ENCODE peak calls at places on chromosomes 3 and 15, in five cellular contexts. R is heart right ventricle; V is effector memory CD4-positive, alpha-beta T cell; P is HCT116; A is left lung. K is an unnamed sample.
A peak's percentile ranks its signal among the peaks of the same experiment; 100 is the strongest.

GRCh38 chr3:121529308-121529707 is 16.5 kb downstream of the POLQ start:
- DNase-seq in A (no peak), P (no peak), V (no peak), R (no peak), K (no peak)

GRCh38 chr3:46947981-46948791 is 28.4 kb downstream of the CCDC12 start:
- DNase-seq in P (peak; percentile 64), R (no peak), A (peak; percentile 81), V (peak; percentile 79), K (no peak)

GRCh38 chr3:178385280-178385952 is 150.8 kb upstream of the KCNMB2 start:
- DNase-seq in V (no peak), A (no peak), R (no peak), P (peak; percentile 3), K (peak; percentile 32)

GRCh38 chr3:139493826-139494385 is 17.6 kb upstream of the RBP2 start:
- DNase-seq in R (no peak), V (no peak), P (no peak), A (no peak), K (no peak)

GRCh38 chr3:156751461-156752025 is 74.6 kb upstream of the LEKR1 start:
- DNase-seq in A (peak; percentile 40), P (no peak), R (peak; percentile 49), V (no peak), K (no peak)

GRCh38 chr15:85527907-85528306 is 147.5 kb downstream of the AKAP13 start:
- DNase-seq in A (peak; percentile 52), R (no peak), V (no peak), P (no peak), K (no peak)

GRCh38 chr3:112143251-112143650 is 10.2 kb upstream of the GCSAM start:
- DNase-seq in A (no peak), V (no peak), R (no peak), P (no peak), K (no peak)

GRCh38 chr15:68384451-68385239 is 47.3 kb downstream of the ITGA11 start:
- DNase-seq in P (no peak), R (no peak), V (no peak), A (peak; percentile 37), K (no peak)

GRCh38 chr3:43854916-43855315 is 164.2 kb downstream of the ABHD5 start:
- DNase-seq in P (no peak), R (no peak), V (no peak), A (no peak), K (no peak)

GRCh38 chr3:164832216-164832615 is 246.1 kb downstream of the SI start:
- DNase-seq in V (no peak), A (no peak), P (no peak), R (no peak), K (no peak)

GRCh38 chr15:38220874-38221273 is 31.8 kb upstream of the SPRED1 start:
- DNase-seq in V (no peak), P (no peak), A (no peak), R (no peak), K (no peak)

GRCh38 chr3:99534951-99535704 is 103.3 kb upstream of the COL8A1 start:
- DNase-seq in P (no peak), R (no peak), V (no peak), A (no peak), K (no peak)

GRCh38 chr3:158918008-158918407 is 116.2 kb downstream of the MFSD1 start:
- DNase-seq in R (no peak), A (no peak), P (peak; percentile 52), V (no peak), K (peak; percentile 30)

GRCh38 chr15:67558502-67558901 is 16.0 kb downstream of the MAP2K5 start:
- DNase-seq in A (no peak), V (no peak), P (no peak), R (no peak), K (no peak)

GRCh38 chr3:45949432-45949831 is 6.2 kb downstream of the CXCR6 start:
- DNase-seq in A (no peak), P (no peak), V (no peak), R (no peak), K (no peak)

GRCh38 chr3:128080323-128080898 is 28.2 kb downstream of the SEC61A1 start:
- DNase-seq in P (no peak), V (no peak), R (no peak), A (peak; percentile 31), K (no peak)

GRCh38 chr3:65195211-65195610 is 507.4 kb upstream of the ADAMTS9 start:
- DNase-seq in V (no peak), A (no peak), R (no peak), P (no peak), K (no peak)

GRCh38 chr3:111072016-111072891 is 638 bp downstream of the NECTIN3 start:
- DNase-seq in P (no peak), R (peak; percentile 48), A (no peak), V (no peak), K (no peak)

GRCh38 chr3:190526787-190527767 is 13.2 kb downstream of the IL1RAP start:
- DNase-seq in R (no peak), P (no peak), V (no peak), A (no peak), K (no peak)

GRCh38 chr15:62591842-62592838 is 427.1 kb upstream of the C2CD4B start:
- DNase-seq in R (no peak), A (no peak), V (no peak), P (no peak), K (no peak)

GRCh38 chr3:177190701-177191100 is 6.6 kb downstream of the TBL1XR1 start:
- DNase-seq in A (no peak), P (no peak), V (no peak), R (no peak), K (no peak)

GRCh38 chr15:39869251-39869650 is 50.8 kb downstream of the GPR176 start:
- DNase-seq in P (no peak), V (no peak), R (no peak), A (no peak), K (no peak)

GRCh38 chr3:8319935-8320634 is 181.5 kb upstream of the LMCD1 start:
- DNase-seq in R (no peak), V (no peak), A (no peak), P (no peak), K (no peak)

GRCh38 chr3:10173926-10174435 is 9.3 kb downstream of the IRAK2 start:
- DNase-seq in R (peak; percentile 32), V (no peak), A (peak; percentile 87), P (no peak), K (no peak)

GRCh38 chr15:82305621-82306048 is 43.0 kb downstream of the SAXO2 start:
- DNase-seq in P (no peak), A (no peak), R (no peak), V (no peak), K (no peak)

GRCh38 chr3:129007792-129008191 is 6.7 kb downstream of the EFCC1 start:
- DNase-seq in P (no peak), V (no peak), A (no peak), R (no peak), K (no peak)

DNA sequence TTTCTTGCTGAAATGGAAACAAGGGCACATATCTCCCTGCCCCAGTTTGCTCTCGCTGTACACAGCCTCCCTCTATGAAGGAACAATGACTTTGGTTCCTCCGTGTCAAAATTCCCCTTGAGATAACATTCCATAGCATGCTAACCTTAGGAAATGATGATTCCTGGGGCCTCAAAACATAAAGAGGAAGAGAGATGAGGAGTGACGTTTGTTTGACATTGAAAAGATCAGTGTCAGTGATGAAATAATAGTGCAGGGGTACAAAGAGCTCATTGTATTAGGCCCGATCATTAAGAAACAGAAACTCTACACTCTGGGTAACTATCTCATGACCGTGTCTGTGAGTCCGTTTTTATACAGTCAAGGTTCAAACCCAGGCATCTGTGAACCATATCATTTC is 55.2 kb downstream of the ARNT2 start:
- DNase-seq in V (no peak), R (no peak), A (no peak), P (no peak), K (no peak)
- H3K4me1 ChIP-seq in V (no peaks in the 10 kb centered on the region), R (no peaks in the 10 kb centered on the region), A (peaks cover 24% of the 10 kb centered on the region), P (peaks cover 8% of the 10 kb centered on the region), K (peaks cover 10% of the 10 kb centered on the region)

GRCh38 chr3:12948371-12948770 is 107.0 kb upstream of the RPL32 start:
- DNase-seq in A (no peak), V (no peak), R (no peak), P (no peak), K (no peak)
- H3K4me1 ChIP-seq in A (peaks cover 37% of the 10 kb centered on the region), V (peaks cover 15% of the 10 kb centered on the region), R (peaks cover 82% of the 10 kb centered on the region), P (peaks cover 30% of the 10 kb centered on the region), K (no peaks in the 10 kb centered on the region)

GRCh38 chr15:70118599-70118998 is 20.9 kb upstream of the TLE3 start:
- DNase-seq in A (no peak), V (no peak), P (no peak), R (no peak), K (no peak)

GRCh38 chr15:70120109-70120508 is 22.4 kb upstream of the TLE3 start:
- DNase-seq in V (no peak), A (no peak), R (no peak), P (no peak), K (no peak)

GRCh38 chr15:70125605-70126004 is 27.9 kb upstream of the TLE3 start:
- DNase-seq in P (no peak), R (no peak), V (no peak), A (no peak), K (no peak)

GRCh38 chr15:70121656-70122297 is 24.1 kb upstream of the TLE3 start:
- DNase-seq in V (no peak), P (no peak), A (no peak), R (peak; percentile 48), K (no peak)

DNA sequence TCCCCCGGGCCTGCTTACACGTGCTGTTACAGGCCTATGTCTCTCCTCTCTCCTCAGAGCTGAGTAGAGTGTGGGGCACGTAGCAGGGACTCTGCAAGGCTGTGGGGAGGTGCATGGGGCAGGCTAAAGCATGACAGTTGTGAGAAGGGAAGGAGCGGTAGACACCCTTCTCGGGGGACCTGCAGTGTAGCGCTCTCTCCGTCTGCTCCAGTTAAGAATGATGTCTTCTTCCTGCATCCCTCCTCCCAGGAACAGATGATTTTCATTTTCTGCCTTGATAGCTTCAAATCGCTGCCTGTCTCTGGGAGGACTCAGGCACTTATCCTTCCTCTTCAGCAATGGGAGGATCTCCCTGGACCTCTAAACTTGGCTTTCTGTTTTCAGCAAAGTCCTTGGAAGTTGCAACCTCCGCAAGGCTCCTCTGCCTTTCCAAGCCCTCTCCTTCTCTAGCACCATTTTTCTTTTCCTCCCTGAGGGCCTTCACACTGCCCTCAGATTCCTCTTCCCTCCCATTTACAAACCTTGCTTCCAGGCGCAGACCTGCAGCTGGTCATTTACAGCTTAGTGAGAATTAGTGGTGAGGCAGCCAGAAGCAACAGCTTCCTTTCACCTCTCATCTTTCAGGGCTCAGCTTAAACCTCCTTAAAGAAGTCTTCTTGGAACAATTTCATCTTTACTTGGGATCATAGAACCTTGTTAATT is 23.4 kb upstream of the TLE3 start:
- DNase-seq in A (no peak), R (no peak), P (no peak), V (no peak), K (no peak)
- H3K4me1 ChIP-seq in A (peaks cover 4% of the 10 kb centered on the region), R (peaks cover 7% of the 10 kb centered on the region), P (no peaks in the 10 kb centered on the region), V (no peaks in the 10 kb centered on the region), K (no peaks in the 10 kb centered on the region)

GRCh38 chr15:91948001-91948608 is 94.6 kb downstream of the SLCO3A1 start:
- DNase-seq in V (no peak), A (peak; percentile 52), P (no peak), R (peak; percentile 49), K (no peak)
- H3K4me1 ChIP-seq in V (peaks cover 1% of the 10 kb centered on the region), A (peaks cover 94% of the 10 kb centered on the region), P (peaks cover 14% of the 10 kb centered on the region), R (peaks cover 46% of the 10 kb centered on the region), K (peaks cover 26% of the 10 kb centered on the region)

K was measured in Panc1.